ENCODE peak calls at places on chromosomes 16 and 17, in five cellular contexts. O, G, N, M and F are unnamed samples.

GRCh38 chr17:6427284-6427781 is 7.6 kb downstream of the AIPL1 start:
- DNase-seq in G (no peak), M (peak), O (no peak), N (no peak), F (no peak)

GRCh38 chr16:64416232-64417010 is 705.4 kb downstream of the CDH11 start:
- DNase-seq in O (no peak), G (no peak), M (peak), N (no peak), F (no peak)

GRCh38 chr16:2475413-2476344 is 752 bp downstream of the TBC1D24 start:
- DNase-seq in N (no peak), O (no peak), G (no peak), M (no peak), F (no peak)

GRCh38 chr17:9628509-9628908 is 16.8 kb upstream of the USP43 start:
- DNase-seq in N (no peak), M (no peak), O (no peak), G (no peak), F (no peak)

GRCh38 chr16:26787924-26788323 is 278.8 kb upstream of the C16orf82 start:
- DNase-seq in O (no peak), M (no peak), N (no peak), G (no peak), F (no peak)

GRCh38 chr17:9729034-9729650 is 62.2 kb downstream of the DHRS7C start:
- DNase-seq in G (peak), N (no peak), M (peak), O (no peak), F (no peak)

GRCh38 chr16:3754304-3754703 is 37.0 kb upstream of the TRAP1 start:
- DNase-seq in M (peak), G (peak), O (no peak), N (no peak), F (no peak)

GRCh38 chr16:10678655-10679054 is 16.1 kb downstream of the TEKT5 start:
- DNase-seq in N (no peak), O (no peak), G (no peak), M (no peak), F (no peak)

GRCh38 chr17:30933966-30934365 is 12.2 kb downstream of the ADAP2 start:
- DNase-seq in O (no peak), G (no peak), N (no peak), M (no peak), F (no peak)

GRCh38 chr16:85511938-85512551 is 101.1 kb upstream of the GSE1 start:
- DNase-seq in N (no peak), G (no peak), M (no peak), O (no peak), F (no peak)

GRCh38 chr16:11890231-11890630 is 25.5 kb downstream of the GSPT1 start:
- DNase-seq in M (no peak), O (no peak), G (no peak), N (no peak), F (no peak)

GRCh38 chr17:77372444-77373297 is 231.9 kb downstream of the SEC14L1 start:
- DNase-seq in G (no peak), O (peak), N (peak), M (peak), F (peak)

GRCh38 chr17:7712111-7712771 is 5.3 kb upstream of the DNAH2 start:
- DNase-seq in G (no peak), M (no peak), O (no peak), N (peak), F (no peak)

GRCh38 chr16:89013111-89013510 is 36.1 kb upstream of the CBFA2T3 start:
- DNase-seq in N (no peak), G (no peak), O (no peak), M (no peak), F (no peak)

GRCh38 chr17:77279448-77280303 is 138.9 kb downstream of the SEC14L1 start:
- DNase-seq in N (no peak), O (no peak), G (no peak), M (peak), F (no peak)

GRCh38 chr17:78343433-78344201 is 16.3 kb downstream of the SOCS3 start:
- DNase-seq in O (no peak), G (no peak), M (no peak), N (no peak), F (peak)

GRCh38 chr17:913207-913606 is 66.4 kb downstream of the NXN start:
- DNase-seq in M (no peak), G (no peak), O (no peak), N (no peak), F (no peak)

GRCh38 chr17:55845385-55845784 is 94.5 kb downstream of the PCTP start:
- DNase-seq in N (peak), O (peak), M (peak), G (no peak), F (no peak)

GRCh38 chr17:41734949-41735313 is 488 bp upstream of the HAP1 start:
- DNase-seq in O (no peak), N (no peak), M (no peak), G (no peak), F (no peak)

GRCh38 chr16:2497116-2497630 is 16.6 kb upstream of the ATP6V0C start:
- DNase-seq in M (no peak), G (no peak), O (no peak), N (no peak), F (no peak)

GRCh38 chr16:89999831-90000574 is 19.3 kb downstream of the DBNDD1 start:
- DNase-seq in M (no peak), O (no peak), G (no peak), N (no peak), F (no peak)

GRCh38 chr16:82085380-82085779 is 50.3 kb downstream of the HSD17B2 start:
- DNase-seq in N (no peak), G (no peak), M (no peak), O (no peak), F (no peak)

GRCh38 chr16:9099131-9099625 is 7.7 kb downstream of the HAPSTR1 start:
- DNase-seq in O (no peak), G (no peak), N (no peak), M (peak), F (no peak)

GRCh38 chr16:88131256-88131655 is 180.0 kb downstream of the BANP start:
- DNase-seq in M (no peak), N (no peak), O (no peak), G (no peak), F (no peak)

GRCh38 chr17:77316191-77316641 is 175.4 kb downstream of the SEC14L1 start:
- DNase-seq in G (no peak), M (peak), N (peak), O (peak), F (no peak)

GRCh38 chr16:49350265-49351103 is 23.1 kb upstream of the C16orf78 start:
- DNase-seq in M (peak), O (peak), N (no peak), G (no peak), F (peak)

DNA sequence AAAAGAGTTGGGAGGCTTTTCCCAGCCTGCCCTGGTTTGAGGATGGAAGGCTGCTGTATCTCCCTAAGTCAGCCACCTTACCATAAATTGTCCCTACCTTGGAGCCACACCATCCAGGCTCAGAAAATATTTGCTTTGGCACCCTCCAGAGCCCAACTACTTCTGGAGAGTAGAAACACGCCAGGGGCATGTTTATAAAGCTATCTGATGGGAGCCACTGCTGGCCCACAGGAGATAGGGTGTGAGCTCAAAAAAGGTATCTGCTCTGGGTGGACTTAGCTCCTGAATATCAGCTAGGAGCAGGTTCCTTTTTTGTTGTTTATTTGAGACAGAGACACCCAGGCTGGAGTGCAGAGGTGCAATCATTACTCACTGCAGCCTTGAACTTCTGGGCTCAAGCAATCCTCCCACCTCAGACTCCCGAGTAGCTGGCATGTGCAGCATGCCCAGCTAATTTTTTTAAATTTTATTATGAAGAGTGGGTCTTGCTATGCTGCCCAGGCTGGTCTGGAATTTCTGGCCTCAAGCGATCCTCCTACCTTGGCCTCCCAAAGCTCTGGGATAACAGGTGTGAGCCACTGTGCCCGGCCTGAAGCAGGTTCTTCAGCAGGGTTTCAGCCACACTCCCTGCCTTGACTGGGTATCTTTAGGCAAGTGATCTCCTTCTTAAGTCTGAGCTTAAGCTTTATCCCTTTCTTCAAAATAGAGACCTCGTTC is 147.1 kb downstream of the SALL1 start:
- DNase-seq in M (no peak), O (no peak), G (no peak), N (no peak), F (no peak)
- TF ChIP-seq CTCF in M (no peak), O (no peak), G (no peak), N (no peak), F (no peak)

DNA sequence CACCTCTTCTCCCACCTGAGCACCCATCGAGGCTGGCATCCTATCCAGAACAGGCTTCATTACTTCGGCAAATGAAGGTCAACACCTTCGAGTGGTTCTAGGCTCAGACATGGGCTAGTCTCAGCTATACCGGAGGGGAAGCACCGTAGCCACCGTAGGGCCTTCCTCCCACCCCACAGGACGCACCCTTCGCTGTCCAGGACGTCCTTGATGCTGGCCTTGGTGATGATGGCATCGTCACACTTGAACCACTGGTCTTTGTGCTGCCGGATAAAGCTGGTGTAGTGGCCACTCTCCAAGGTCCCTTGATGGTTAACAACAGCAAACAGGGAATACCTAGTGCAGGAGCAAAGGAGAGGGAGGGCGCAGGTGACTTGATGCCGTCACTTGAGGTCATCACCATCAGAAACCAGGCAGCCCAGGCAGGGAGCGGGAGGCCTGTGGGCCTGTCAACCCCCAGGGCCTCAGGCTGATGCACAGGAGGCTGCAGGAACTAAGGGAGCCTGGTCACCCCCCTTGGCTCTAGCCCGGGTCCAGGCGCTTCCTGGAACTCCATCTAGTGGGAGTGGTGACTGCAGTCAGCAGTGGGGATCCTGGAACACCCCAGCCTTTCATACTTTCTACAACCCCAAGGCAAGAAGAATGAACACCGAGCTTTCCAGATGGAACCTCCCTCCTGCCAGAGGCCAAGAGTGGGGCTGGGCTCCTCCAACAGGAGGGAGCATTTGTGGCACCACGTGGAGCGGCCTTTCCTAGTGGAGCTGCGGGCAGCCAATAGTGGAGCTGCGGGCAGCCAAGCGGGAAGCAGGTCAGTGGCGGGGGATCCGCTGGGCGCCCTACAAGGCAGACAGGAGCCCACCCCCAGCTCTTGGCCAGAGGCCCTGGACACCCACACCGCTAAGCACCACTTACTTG is 38.5 kb downstream of the USP22 start:
- DNase-seq in M (no peak), O (no peak), G (no peak), N (no peak), F (no peak)
- TF ChIP-seq CTCF in M (no peak), O (no peak), G (no peak), N (no peak), F (no peak)

GRCh38 chr17:76000016-76000754 is 470 bp upstream of the CDK3 start:
- DNase-seq in N (peak), M (no peak), G (no peak), O (no peak), F (peak)
- TF ChIP-seq CTCF in N (peak), M (peak), G (peak), O (no peak), F (peak)

GRCh38 chr16:66928702-66929388 is 3.5 kb upstream of the RRAD start:
- DNase-seq in O (no peak), M (no peak), G (no peak), N (no peak), F (no peak)
- TF ChIP-seq CTCF in O (no peak), M (no peak), G (peak), N (peak), F (no peak)

DNA sequence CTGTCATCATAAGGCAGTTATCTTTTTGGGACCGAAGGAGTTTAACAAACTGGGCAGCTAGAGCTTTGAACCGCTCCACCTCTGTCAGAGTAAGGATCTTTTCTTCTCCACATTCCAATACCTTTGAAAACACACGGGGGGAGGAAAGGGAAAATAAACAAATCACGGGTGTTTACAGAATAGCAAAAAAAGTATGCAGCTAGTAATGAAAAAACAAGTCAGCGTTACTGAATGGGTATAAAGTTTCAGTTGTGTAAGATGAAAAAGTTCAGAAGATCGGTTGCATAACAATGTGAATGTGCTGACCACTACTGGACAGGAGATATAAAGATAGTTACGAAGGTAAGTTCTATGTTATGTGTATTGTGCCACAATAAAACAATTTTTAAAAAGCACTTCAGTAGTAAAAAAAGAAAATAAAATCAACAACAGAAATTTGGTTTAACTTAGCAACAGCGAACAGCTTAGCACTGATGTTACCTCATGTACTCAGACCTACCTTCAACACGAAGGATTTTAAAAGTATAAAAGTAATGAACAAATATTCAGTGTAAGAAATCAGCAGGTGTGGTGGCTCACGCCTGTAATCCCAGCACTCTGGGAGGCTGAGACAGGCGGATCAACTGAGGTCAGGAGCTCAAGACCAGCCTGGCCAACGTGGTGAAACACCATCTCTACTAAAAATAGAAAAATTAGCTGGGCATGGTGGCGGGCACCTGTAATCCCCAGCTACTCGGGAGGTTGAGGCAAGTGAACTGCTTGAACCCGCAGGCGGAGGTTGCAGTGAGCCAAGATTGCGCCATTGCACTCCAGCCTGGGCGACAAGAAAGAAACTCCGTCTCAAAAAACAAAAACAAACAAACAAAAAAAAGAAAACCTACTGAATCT is 34.3 kb downstream of the MARF1 start:
- DNase-seq in G (no peak), M (no peak), O (no peak), N (no peak), F (no peak)
- TF ChIP-seq CTCF in G (no peak), M (no peak), O (no peak), N (no peak), F (no peak)

GRCh38 chr16:68116256-68116853 is 31.2 kb downstream of the NFATC3 start:
- DNase-seq in M (peak), N (no peak), G (no peak), O (no peak), F (no peak)
- TF ChIP-seq CTCF in M (peak), N (no peak), G (peak), O (no peak), F (peak)

DNA sequence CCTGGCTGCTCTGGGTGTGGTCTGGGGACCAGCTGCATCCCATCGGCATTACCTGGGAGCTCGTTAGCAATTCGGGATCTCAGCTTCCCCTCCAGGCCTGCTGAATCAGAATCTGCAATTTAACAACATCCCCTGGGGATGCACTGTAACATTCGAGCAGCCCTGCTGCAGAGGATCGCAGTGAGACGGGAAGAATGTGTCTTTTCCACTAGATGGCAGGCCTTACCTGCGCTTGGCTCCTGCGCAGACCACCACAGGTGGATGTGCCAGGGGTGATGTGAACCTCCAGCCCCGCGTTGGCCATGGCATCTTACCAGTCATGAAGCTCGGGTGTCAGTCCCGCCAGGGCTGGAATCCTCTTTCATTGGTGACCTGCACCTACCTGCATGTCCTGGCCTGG is 209.9 kb downstream of the PRKCB start:
- DNase-seq in G (no peak), O (no peak), M (no peak), N (no peak), F (no peak)
- TF ChIP-seq CTCF in G (no peak), O (no peak), M (peak), N (no peak), F (no peak)

GRCh38 chr16:50373345-50373701 is 4.5 kb upstream of the BRD7 start:
- DNase-seq in G (no peak), N (no peak), O (no peak), M (no peak), F (no peak)
- TF ChIP-seq CTCF in G (no peak), N (no peak), O (no peak), M (no peak), F (no peak)